ENCODE peak calls at places on chromosomes 4 and X, in eight cellular contexts. One of them, this sample, is unnamed.

GRCh38 chrX:40012039-40012799 is 85.5 kb downstream of the BCOR start:
- DNase-seq in gastrocnemius medialis: peak; percentile 27
- DNase-seq in hepatocyte: peak; percentile 76
- DNase-seq in psoas muscle: peak; percentile 69
- DNase-seq in SJSA1: peak; percentile 77
- DNase-seq in spleen: peak; percentile 77
- DNase-seq in neural progenitor cell: peak; percentile 57
- DNase-seq in ovary: peak; percentile 65
- DNase-seq in this sample: peak; percentile 47

GRCh38 chrX:131067846-131068745 is 9.9 kb downstream of the ARHGAP36 start:
- DNase-seq in gastrocnemius medialis: no peak
- DNase-seq in ovary: no peak
- DNase-seq in hepatocyte: no peak
- DNase-seq in psoas muscle: no peak
- DNase-seq in neural progenitor cell: peak; percentile 50
- DNase-seq in spleen: no peak
- DNase-seq in SJSA1: no peak
- DNase-seq in this sample: no peak

GRCh38 chrX:88325634-88326033 is 421.4 kb upstream of the CPXCR1 start:
- DNase-seq in gastrocnemius medialis: no peak
- DNase-seq in psoas muscle: no peak
- DNase-seq in ovary: no peak
- DNase-seq in hepatocyte: no peak
- DNase-seq in SJSA1: no peak
- DNase-seq in neural progenitor cell: no peak
- DNase-seq in spleen: no peak
- DNase-seq in this sample: no peak

GRCh38 chrX:16213970-16214369 is 46.7 kb downstream of the MAGEB17 start:
- DNase-seq in psoas muscle: no peak
- DNase-seq in neural progenitor cell: no peak
- DNase-seq in gastrocnemius medialis: no peak
- DNase-seq in SJSA1: no peak
- DNase-seq in ovary: no peak
- DNase-seq in hepatocyte: no peak
- DNase-seq in spleen: no peak
- DNase-seq in this sample: no peak

GRCh38 chr4:34289962-34290361 is 1954.4 kb downstream of the ARAP2 start:
- DNase-seq in ovary: no peak
- DNase-seq in neural progenitor cell: no peak
- DNase-seq in hepatocyte: no peak
- DNase-seq in gastrocnemius medialis: no peak
- DNase-seq in SJSA1: no peak
- DNase-seq in psoas muscle: no peak
- DNase-seq in spleen: no peak
- DNase-seq in this sample: no peak

GRCh38 chrX:9456250-9457074 is 8.4 kb upstream of the TBL1X start:
- DNase-seq in spleen: no peak
- DNase-seq in gastrocnemius medialis: no peak
- DNase-seq in psoas muscle: no peak
- DNase-seq in neural progenitor cell: no peak
- DNase-seq in ovary: no peak
- DNase-seq in hepatocyte: no peak
- DNase-seq in SJSA1: no peak
- DNase-seq in this sample: no peak

GRCh38 chr4:3452376-3452775 is 10.6 kb downstream of the HGFAC start:
- DNase-seq in gastrocnemius medialis: no peak
- DNase-seq in spleen: no peak
- DNase-seq in SJSA1: no peak
- DNase-seq in hepatocyte: no peak
- DNase-seq in ovary: no peak
- DNase-seq in neural progenitor cell: peak; percentile 50
- DNase-seq in psoas muscle: peak; percentile 52
- DNase-seq in this sample: peak; percentile 8

GRCh38 chr4:15654556-15655222 is 468 bp downstream of the FBXL5 start:
- DNase-seq in psoas muscle: peak; percentile 68
- DNase-seq in SJSA1: peak; percentile 69
- DNase-seq in ovary: peak; percentile 60
- DNase-seq in spleen: peak; percentile 93
- DNase-seq in gastrocnemius medialis: peak; percentile 19
- DNase-seq in neural progenitor cell: peak; percentile 86
- DNase-seq in hepatocyte: peak; percentile 74
- DNase-seq in this sample: peak; percentile 60

GRCh38 chr4:148443550-148444295 is 1.5 kb upstream of the NR3C2 start:
- DNase-seq in psoas muscle: peak; percentile 74
- DNase-seq in SJSA1: no peak
- DNase-seq in spleen: peak; percentile 89
- DNase-seq in neural progenitor cell: peak; percentile 56
- DNase-seq in hepatocyte: peak; percentile 45
- DNase-seq in gastrocnemius medialis: peak; percentile 13
- DNase-seq in ovary: peak; percentile 67
- DNase-seq in this sample: peak; percentile 42

GRCh38 chrX:54357414-54358377 is at the start of gene WNK3:
- DNase-seq in psoas muscle: peak; percentile 71
- DNase-seq in neural progenitor cell: peak; percentile 95
- DNase-seq in spleen: peak; percentile 81
- DNase-seq in ovary: peak; percentile 90
- DNase-seq in gastrocnemius medialis: peak; percentile 19
- DNase-seq in hepatocyte: peak; percentile 91
- DNase-seq in SJSA1: peak; percentile 14
- DNase-seq in this sample: peak; percentile 70

GRCh38 chr4:5998333-5998936 is 19.8 kb downstream of the C4orf50 start:
- DNase-seq in neural progenitor cell: peak; percentile 90
- DNase-seq in hepatocyte: peak; percentile 85
- DNase-seq in ovary: peak; percentile 43
- DNase-seq in gastrocnemius medialis: no peak
- DNase-seq in spleen: no peak
- DNase-seq in psoas muscle: peak; percentile 41
- DNase-seq in SJSA1: peak; percentile 15
- DNase-seq in this sample: peak; percentile 36

GRCh38 chr4:72318771-72319170 is 250.2 kb downstream of the ADAMTS3 start:
- DNase-seq in neural progenitor cell: no peak
- DNase-seq in spleen: no peak
- DNase-seq in ovary: no peak
- DNase-seq in psoas muscle: no peak
- DNase-seq in SJSA1: no peak
- DNase-seq in gastrocnemius medialis: no peak
- DNase-seq in hepatocyte: no peak
- DNase-seq in this sample: no peak

GRCh38 chr4:83964996-83965541 is 429.2 kb downstream of the GPAT3 start:
- DNase-seq in hepatocyte: no peak
- DNase-seq in spleen: no peak
- DNase-seq in psoas muscle: no peak
- DNase-seq in neural progenitor cell: peak; percentile 25
- DNase-seq in SJSA1: no peak
- DNase-seq in gastrocnemius medialis: no peak
- DNase-seq in ovary: no peak
- DNase-seq in this sample: no peak

GRCh38 chrX:115233497-115234219 is at the start of gene LRCH2:
- DNase-seq in psoas muscle: peak; percentile 52
- DNase-seq in hepatocyte: peak; percentile 76
- DNase-seq in spleen: peak; percentile 72
- DNase-seq in neural progenitor cell: peak; percentile 86
- DNase-seq in ovary: peak; percentile 58
- DNase-seq in SJSA1: no peak
- DNase-seq in gastrocnemius medialis: no peak
- DNase-seq in this sample: peak; percentile 18

GRCh38 chr4:37666625-37667071 is 19.5 kb downstream of the RELL1 start:
- DNase-seq in neural progenitor cell: no peak
- DNase-seq in psoas muscle: peak; percentile 67
- DNase-seq in SJSA1: peak; percentile 57
- DNase-seq in hepatocyte: peak; percentile 84
- DNase-seq in ovary: no peak
- DNase-seq in spleen: no peak
- DNase-seq in gastrocnemius medialis: peak; percentile 75
- DNase-seq in this sample: no peak

GRCh38 chrX:47587091-47587891 is 5.1 kb downstream of the TIMP1 start:
- DNase-seq in gastrocnemius medialis: no peak
- DNase-seq in spleen: no peak
- DNase-seq in psoas muscle: no peak
- DNase-seq in SJSA1: no peak
- DNase-seq in hepatocyte: no peak
- DNase-seq in ovary: no peak
- DNase-seq in neural progenitor cell: no peak
- DNase-seq in this sample: no peak

GRCh38 chrX:47584714-47585113 is 2.5 kb downstream of the TIMP1 start:
- DNase-seq in hepatocyte: no peak
- DNase-seq in gastrocnemius medialis: no peak
- DNase-seq in psoas muscle: no peak
- DNase-seq in spleen: no peak
- DNase-seq in SJSA1: no peak
- DNase-seq in ovary: no peak
- DNase-seq in neural progenitor cell: no peak
- DNase-seq in this sample: no peak

GRCh38 chrX:47587906-47588735 is 5.9 kb downstream of the TIMP1 start:
- DNase-seq in hepatocyte: peak; percentile 13
- DNase-seq in spleen: no peak
- DNase-seq in ovary: peak; percentile 36
- DNase-seq in SJSA1: no peak
- DNase-seq in gastrocnemius medialis: no peak
- DNase-seq in neural progenitor cell: no peak
- DNase-seq in psoas muscle: no peak
- DNase-seq in this sample: no peak

GRCh38 chrX:47585273-47585672 is 3.0 kb downstream of the TIMP1 start:
- DNase-seq in spleen: no peak
- DNase-seq in gastrocnemius medialis: no peak
- DNase-seq in SJSA1: no peak
- DNase-seq in ovary: peak; percentile 22
- DNase-seq in neural progenitor cell: no peak
- DNase-seq in psoas muscle: no peak
- DNase-seq in hepatocyte: peak; percentile 3
- DNase-seq in this sample: no peak

GRCh38 chrX:47586043-47586787 is 4.0 kb downstream of the TIMP1 start:
- DNase-seq in neural progenitor cell: no peak
- DNase-seq in SJSA1: no peak
- DNase-seq in spleen: no peak
- DNase-seq in hepatocyte: no peak
- DNase-seq in psoas muscle: no peak
- DNase-seq in gastrocnemius medialis: no peak
- DNase-seq in ovary: peak; percentile 18
- DNase-seq in this sample: no peak
- H3K4me3 ChIP-seq in neural progenitor cell: no peak overlapping the region
- H3K4me3 ChIP-seq in SJSA1: no peak overlapping the region
- H3K4me3 ChIP-seq in spleen: no peak overlapping the region
- H3K4me3 ChIP-seq in hepatocyte: no peak overlapping the region
- H3K4me3 ChIP-seq in psoas muscle: no peak overlapping the region
- H3K4me3 ChIP-seq in gastrocnemius medialis: no peak overlapping the region
- H3K4me3 ChIP-seq in ovary: no peak overlapping the region
- H3K4me3 ChIP-seq in this sample: no peak overlapping the region

DNA sequence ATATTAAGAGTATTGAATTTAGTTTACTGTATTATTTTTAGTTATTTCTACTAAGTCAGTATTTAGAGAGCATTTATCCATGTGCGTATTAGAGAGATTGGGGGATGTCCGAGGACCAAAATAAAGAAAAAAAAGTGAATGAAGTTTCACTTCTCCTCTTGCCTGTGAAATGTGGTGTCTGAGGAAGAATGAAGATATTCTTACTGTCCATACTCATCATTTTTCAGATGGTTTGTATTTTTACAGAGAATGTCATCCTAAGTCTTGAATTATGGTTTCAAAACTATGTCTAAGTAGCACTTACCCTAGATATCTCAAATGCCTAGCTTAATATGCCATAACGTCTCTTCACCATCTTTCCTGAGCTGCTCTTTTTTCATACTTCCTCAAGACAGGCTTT is 854.3 kb downstream of the C4orf33 start:
- DNase-seq in neural progenitor cell: no peak
- DNase-seq in gastrocnemius medialis: no peak
- DNase-seq in ovary: no peak
- DNase-seq in psoas muscle: no peak
- DNase-seq in SJSA1: no peak
- DNase-seq in spleen: no peak
- DNase-seq in hepatocyte: no peak
- DNase-seq in this sample: no peak
- H3K27ac ChIP-seq in neural progenitor cell: no peak overlapping the region
- H3K27ac ChIP-seq in gastrocnemius medialis: no peak overlapping the region
- H3K27ac ChIP-seq in ovary: no peak overlapping the region
- H3K27ac ChIP-seq in psoas muscle: no peak overlapping the region
- H3K27ac ChIP-seq in SJSA1: no peak overlapping the region
- H3K27ac ChIP-seq in spleen: no peak overlapping the region
- H3K27ac ChIP-seq in hepatocyte: no peak overlapping the region
- H3K27ac ChIP-seq in this sample: no peak overlapping the region

GRCh38 chrX:6002056-6002455 is 226.6 kb downstream of the NLGN4X start:
- DNase-seq in SJSA1: no peak
- DNase-seq in spleen: no peak
- DNase-seq in psoas muscle: no peak
- DNase-seq in ovary: peak; percentile 56
- DNase-seq in gastrocnemius medialis: no peak
- DNase-seq in hepatocyte: peak; percentile 5
- DNase-seq in neural progenitor cell: no peak
- DNase-seq in this sample: no peak
- H3K4me3 ChIP-seq in SJSA1: no peak overlapping the region
- H3K4me3 ChIP-seq in spleen: no peak overlapping the region
- H3K4me3 ChIP-seq in psoas muscle: no peak overlapping the region
- H3K4me3 ChIP-seq in ovary: no peak overlapping the region
- H3K4me3 ChIP-seq in gastrocnemius medialis: no peak overlapping the region
- H3K4me3 ChIP-seq in hepatocyte: no peak overlapping the region
- H3K4me3 ChIP-seq in neural progenitor cell: no peak overlapping the region
- H3K4me3 ChIP-seq in this sample: no peak overlapping the region

GRCh38 chrX:10484683-10485247 is 135.6 kb downstream of the MID1 start:
- DNase-seq in psoas muscle: no peak
- DNase-seq in ovary: no peak
- DNase-seq in spleen: no peak
- DNase-seq in SJSA1: peak; percentile 63
- DNase-seq in gastrocnemius medialis: no peak
- DNase-seq in neural progenitor cell: no peak
- DNase-seq in hepatocyte: no peak
- DNase-seq in this sample: no peak
- H3K27ac ChIP-seq in psoas muscle: no peak overlapping the region
- H3K27ac ChIP-seq in ovary: no peak overlapping the region
- H3K27ac ChIP-seq in spleen: no peak overlapping the region
- H3K27ac ChIP-seq in SJSA1: peak overlapping the region; percentile 83
- H3K27ac ChIP-seq in gastrocnemius medialis: no peak overlapping the region
- H3K27ac ChIP-seq in neural progenitor cell: no peak overlapping the region
- H3K27ac ChIP-seq in hepatocyte: no peak overlapping the region
- H3K27ac ChIP-seq in this sample: peak overlapping the region; percentile 92

GRCh38 chr4:70627620-70628019 is 924 bp upstream of the ENAM start:
- DNase-seq in psoas muscle: no peak
- DNase-seq in spleen: no peak
- DNase-seq in gastrocnemius medialis: no peak
- DNase-seq in neural progenitor cell: no peak
- DNase-seq in ovary: no peak
- DNase-seq in SJSA1: no peak
- DNase-seq in hepatocyte: no peak
- DNase-seq in this sample: no peak

GRCh38 chr4:70632028-70632427 is 3.5 kb downstream of the ENAM start:
- DNase-seq in ovary: no peak
- DNase-seq in gastrocnemius medialis: no peak
- DNase-seq in spleen: no peak
- DNase-seq in neural progenitor cell: no peak
- DNase-seq in psoas muscle: no peak
- DNase-seq in hepatocyte: no peak
- DNase-seq in SJSA1: no peak
- DNase-seq in this sample: no peak

GRCh38 chr4:70628444-70628843 is at the start of gene ENAM:
- DNase-seq in spleen: no peak
- DNase-seq in neural progenitor cell: no peak
- DNase-seq in ovary: no peak
- DNase-seq in hepatocyte: no peak
- DNase-seq in gastrocnemius medialis: no peak
- DNase-seq in SJSA1: no peak
- DNase-seq in psoas muscle: no peak
- DNase-seq in this sample: no peak

GRCh38 chr4:70629469-70630090 is 1.0 kb downstream of the ENAM start:
- DNase-seq in spleen: no peak
- DNase-seq in hepatocyte: no peak
- DNase-seq in ovary: no peak
- DNase-seq in neural progenitor cell: no peak
- DNase-seq in SJSA1: no peak
- DNase-seq in psoas muscle: no peak
- DNase-seq in gastrocnemius medialis: no peak
- DNase-seq in this sample: no peak

GRCh38 chr4:70630162-70630561 is 1.6 kb downstream of the ENAM start:
- DNase-seq in gastrocnemius medialis: no peak
- DNase-seq in psoas muscle: no peak
- DNase-seq in hepatocyte: no peak
- DNase-seq in SJSA1: no peak
- DNase-seq in ovary: no peak
- DNase-seq in neural progenitor cell: no peak
- DNase-seq in spleen: no peak
- DNase-seq in this sample: no peak
- H3K4me3 ChIP-seq in gastrocnemius medialis: no peak overlapping the region
- H3K4me3 ChIP-seq in psoas muscle: no peak overlapping the region
- H3K4me3 ChIP-seq in hepatocyte: no peak overlapping the region
- H3K4me3 ChIP-seq in SJSA1: no peak overlapping the region
- H3K4me3 ChIP-seq in ovary: no peak overlapping the region
- H3K4me3 ChIP-seq in neural progenitor cell: no peak overlapping the region
- H3K4me3 ChIP-seq in spleen: no peak overlapping the region
- H3K4me3 ChIP-seq in this sample: no peak overlapping the region

This sample was measured in heart right ventricle.